ENCODE peak calls at places on chromosomes 5 and 9, in seven cellular contexts. F is choroid plexus epithelial cell, B is stomach, N is OCI-LY7, S is spleen, K is neural crest cell, Z is HCT116. J is an unnamed sample.

GRCh38 chr5:573976-574375 is 38.2 kb upstream of the CEP72 start:
- DNase-seq in F (no peak), B (no peak), N (no peak), S (no peak), K (no peak), Z (no peak), J (no peak)

GRCh38 chr5:78527054-78527884 is 121.3 kb downstream of the LHFPL2 start:
- DNase-seq in F (peak), B (no peak), N (no peak), S (no peak), K (no peak), Z (no peak), J (peak)

GRCh38 chr5:145587308-145588071 is 247.7 kb downstream of the PRELID2 start:
- DNase-seq in F (peak), B (no peak), N (no peak), S (no peak), K (no peak), Z (peak), J (peak)

GRCh38 chr5:147101654-147102053 is 133.2 kb upstream of the STK32A start:
- DNase-seq in F (no peak), B (no peak), N (no peak), S (no peak), K (no peak), Z (no peak), J (peak)

GRCh38 chr9:104993291-104993963 is 65.5 kb upstream of the ABCA1 start:
- DNase-seq in F (peak), B (peak), N (no peak), S (peak), K (no peak), Z (no peak), J (no peak)

GRCh38 chr5:17436766-17437221 is 61.2 kb upstream of the TAF11L2 start:
- DNase-seq in F (peak), B (no peak), N (peak), S (no peak), K (no peak), Z (no peak), J (no peak)

GRCh38 chr9:20384642-20385041 is 237.7 kb downstream of the MLLT3 start:
- DNase-seq in F (no peak), B (no peak), N (no peak), S (no peak), K (no peak), Z (no peak), J (no peak)

GRCh38 chr9:83706703-83707517 is 848 bp downstream of the UBQLN1 start:
- DNase-seq in F (peak), B (peak), N (peak), S (peak), K (peak), Z (no peak), J (no peak)

GRCh38 chr5:98621821-98622220 is 151.6 kb upstream of the RGMB start:
- DNase-seq in F (no peak), B (no peak), N (no peak), S (no peak), K (no peak), Z (no peak), J (no peak)

GRCh38 chr5:28576022-28576421 is 1537.6 kb upstream of the CDH9 start:
- DNase-seq in F (peak), B (no peak), N (peak), S (no peak), K (no peak), Z (no peak), J (peak)
- TF ChIP-seq CTCF in F (peak), B (no peak), N (peak), S (no peak), K (peak), Z (no peak), J (peak)

DNA sequence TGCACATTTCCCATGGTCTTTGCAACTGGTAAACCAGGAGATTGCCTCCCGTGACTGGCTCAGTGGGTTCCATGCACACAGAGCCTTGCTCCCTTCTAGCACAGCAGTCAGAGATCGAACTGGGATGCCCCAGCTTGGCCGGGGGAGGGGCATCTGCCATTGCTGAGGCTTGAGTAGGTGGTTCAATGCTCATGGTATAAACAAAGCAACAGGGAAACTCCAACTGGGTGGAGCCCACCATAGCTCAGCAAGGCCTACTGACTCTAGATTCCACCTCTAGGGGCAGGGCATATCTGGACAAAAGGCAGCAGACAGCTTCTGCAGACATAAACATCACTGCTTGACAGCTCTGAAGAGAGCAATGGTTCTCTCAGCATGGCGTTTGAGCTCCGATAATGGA is 67.0 kb upstream of the PPP1R2B start:
- DNase-seq in F (no peak), B (no peak), N (peak), S (no peak), K (no peak), Z (no peak), J (no peak)
- TF ChIP-seq CTCF in F (no peak), B (no peak), N (no peak), S (no peak), K (no peak), Z (no peak), J (no peak)

GRCh38 chr5:143469125-143469524 is 65.6 kb upstream of the NR3C1 start:
- DNase-seq in F (no peak), B (no peak), N (no peak), S (no peak), K (no peak), Z (no peak), J (no peak)
- TF ChIP-seq CTCF in F (no peak), B (no peak), N (no peak), S (no peak), K (no peak), Z (no peak), J (no peak)

DNA sequence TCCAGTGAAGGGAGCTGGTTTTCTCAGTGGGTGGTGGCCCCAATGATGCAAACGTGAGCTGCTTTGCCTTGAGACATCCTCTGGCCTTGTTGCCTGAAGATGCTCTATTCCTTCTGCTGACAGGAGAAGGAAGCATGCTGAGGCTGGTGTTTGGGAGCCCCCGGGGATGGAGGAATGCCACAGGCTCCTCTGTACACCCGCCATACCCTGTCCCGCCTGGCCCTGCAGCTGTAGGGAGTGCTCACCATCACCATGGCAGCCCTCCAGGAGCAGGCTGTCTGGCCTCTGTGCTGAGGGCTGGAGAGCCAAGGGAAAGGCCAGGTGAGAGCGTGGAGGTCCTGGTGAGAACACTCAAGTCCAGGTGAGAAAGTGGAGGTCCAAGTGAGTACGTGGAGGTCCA is 134.4 kb downstream of the MRPL36 start:
- DNase-seq in F (no peak), B (no peak), N (no peak), S (no peak), K (no peak), Z (no peak), J (no peak)
- TF ChIP-seq CTCF in F (no peak), B (no peak), N (no peak), S (no peak), K (no peak), Z (no peak), J (no peak)

GRCh38 chr9:136578915-136579637 is 33.2 kb upstream of the NOTCH1 start:
- DNase-seq in F (no peak), B (no peak), N (peak), S (no peak), K (no peak), Z (peak), J (no peak)

GRCh38 chr9:136575626-136576268 is 29.9 kb upstream of the NOTCH1 start:
- DNase-seq in F (no peak), B (no peak), N (no peak), S (no peak), K (no peak), Z (no peak), J (no peak)

GRCh38 chr9:136578620-136578914 is 32.7 kb upstream of the NOTCH1 start:
- DNase-seq in F (no peak), B (no peak), N (no peak), S (no peak), K (no peak), Z (no peak), J (no peak)

GRCh38 chr9:136576269-136576626 is 30.4 kb upstream of the NOTCH1 start:
- DNase-seq in F (no peak), B (peak), N (no peak), S (no peak), K (no peak), Z (no peak), J (peak)

DNA sequence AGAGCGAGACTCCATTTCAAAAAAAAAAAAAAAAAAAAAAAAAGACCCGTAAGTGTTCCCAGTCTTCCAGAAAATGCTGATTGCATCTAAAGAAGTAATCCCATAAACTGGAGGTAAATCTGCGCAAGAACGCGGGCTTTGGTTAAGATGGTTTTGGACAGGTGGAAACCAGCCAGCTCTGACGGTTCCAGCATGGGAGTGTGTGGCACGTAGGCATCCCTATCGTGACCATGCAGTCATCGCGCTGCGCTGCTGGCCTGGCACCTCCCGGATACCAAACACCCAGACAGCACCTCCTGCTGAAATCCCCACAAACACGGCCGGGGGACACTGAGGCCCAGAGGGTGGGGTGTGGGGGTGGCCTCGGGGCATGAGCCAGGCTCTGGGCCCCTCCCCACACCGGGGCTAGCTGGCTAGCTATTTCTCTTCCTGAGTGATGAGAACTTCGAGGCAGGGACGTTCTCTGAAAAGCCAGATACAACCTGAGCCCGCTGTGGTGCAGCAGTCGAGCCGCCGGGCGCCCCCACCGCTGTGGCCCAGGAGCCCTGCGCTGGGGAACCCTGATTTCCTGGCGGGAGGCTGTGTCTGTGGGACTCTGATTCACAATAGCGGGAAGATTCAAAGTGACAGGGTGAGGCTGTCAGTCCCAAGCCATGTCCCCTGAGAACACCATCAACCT is 32.2 kb upstream of the NOTCH1 start:
- DNase-seq in F (no peak), B (no peak), N (no peak), S (no peak), K (no peak), Z (peak), J (no peak)
- TF ChIP-seq CTCF in F (no peak), B (no peak), N (no peak), S (no peak), K (no peak), Z (no peak), J (no peak)

DNA sequence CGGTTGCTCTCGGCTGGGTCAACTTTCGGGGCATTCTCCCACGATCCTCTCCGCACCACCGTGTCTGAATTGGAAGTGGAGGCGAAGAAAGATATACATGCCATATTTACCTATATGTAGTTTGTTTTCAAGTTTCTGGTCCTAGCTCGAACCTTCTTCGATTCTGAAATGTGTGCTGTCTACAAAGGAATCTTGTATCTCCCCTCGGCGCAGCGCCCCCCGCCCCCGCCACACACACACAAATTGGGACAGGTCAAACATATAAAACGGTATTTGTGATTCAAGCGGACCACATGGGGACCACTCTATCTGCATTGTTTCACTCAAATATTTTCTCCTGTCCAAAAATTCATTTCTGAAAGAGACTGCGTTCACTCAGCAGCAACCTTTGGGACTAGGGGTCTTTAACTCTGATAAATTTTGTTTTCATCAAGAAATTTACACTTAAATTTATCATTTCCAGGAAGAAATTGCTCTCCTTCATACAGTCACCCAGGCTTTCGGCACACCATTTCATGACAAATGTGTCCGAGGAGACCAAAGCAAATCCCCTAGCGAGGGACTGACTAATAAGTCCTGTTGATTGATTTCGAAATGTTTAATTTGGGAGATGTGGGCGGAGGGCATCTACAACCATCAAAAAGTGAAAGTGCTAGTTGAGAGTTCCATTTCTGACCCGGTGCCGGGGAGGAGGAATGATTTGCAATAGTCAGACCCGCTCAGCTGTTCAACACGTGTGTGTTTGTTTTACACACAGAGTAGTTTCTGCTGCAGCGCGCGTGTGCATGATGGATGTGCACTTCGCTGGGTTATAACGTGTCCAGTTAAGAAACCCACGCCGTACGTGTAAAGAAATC is 1.1 kb upstream of the NR4A3 start:
- DNase-seq in F (peak), B (peak), N (peak), S (peak), K (no peak), Z (no peak), J (peak)
- TF ChIP-seq CTCF in F (no peak), B (no peak), N (peak), S (no peak), K (no peak), Z (no peak), J (no peak)

GRCh38 chr5:103305829-103306228 is 47.3 kb downstream of the MACIR start:
- DNase-seq in F (no peak), B (no peak), N (no peak), S (no peak), K (no peak), Z (peak), J (no peak)
- TF ChIP-seq CTCF in F (no peak), B (no peak), N (no peak), S (no peak), K (no peak), Z (no peak), J (no peak)

GRCh38 chr9:86102626-86103025 is 3.3 kb upstream of the GOLM1 start:
- DNase-seq in F (no peak), B (no peak), N (no peak), S (no peak), K (no peak), Z (no peak), J (no peak)

GRCh38 chr9:86097510-86098224 is 1.7 kb downstream of the GOLM1 start:
- DNase-seq in F (no peak), B (no peak), N (no peak), S (no peak), K (no peak), Z (no peak), J (no peak)

GRCh38 chr9:86096382-86096781 is 3.0 kb downstream of the GOLM1 start:
- DNase-seq in F (peak), B (no peak), N (no peak), S (no peak), K (no peak), Z (no peak), J (peak)

GRCh38 chr9:86099695-86100364 is 472 bp upstream of the GOLM1 start:
- DNase-seq in F (peak), B (peak), N (no peak), S (no peak), K (peak), Z (peak), J (peak)

GRCh38 chr9:86098793-86099694 is at the start of gene GOLM1:
- DNase-seq in F (peak), B (peak), N (no peak), S (peak), K (peak), Z (no peak), J (peak)
- TF ChIP-seq CTCF in F (no peak), B (no peak), N (no peak), S (no peak), K (peak), Z (no peak), J (peak)

DNA sequence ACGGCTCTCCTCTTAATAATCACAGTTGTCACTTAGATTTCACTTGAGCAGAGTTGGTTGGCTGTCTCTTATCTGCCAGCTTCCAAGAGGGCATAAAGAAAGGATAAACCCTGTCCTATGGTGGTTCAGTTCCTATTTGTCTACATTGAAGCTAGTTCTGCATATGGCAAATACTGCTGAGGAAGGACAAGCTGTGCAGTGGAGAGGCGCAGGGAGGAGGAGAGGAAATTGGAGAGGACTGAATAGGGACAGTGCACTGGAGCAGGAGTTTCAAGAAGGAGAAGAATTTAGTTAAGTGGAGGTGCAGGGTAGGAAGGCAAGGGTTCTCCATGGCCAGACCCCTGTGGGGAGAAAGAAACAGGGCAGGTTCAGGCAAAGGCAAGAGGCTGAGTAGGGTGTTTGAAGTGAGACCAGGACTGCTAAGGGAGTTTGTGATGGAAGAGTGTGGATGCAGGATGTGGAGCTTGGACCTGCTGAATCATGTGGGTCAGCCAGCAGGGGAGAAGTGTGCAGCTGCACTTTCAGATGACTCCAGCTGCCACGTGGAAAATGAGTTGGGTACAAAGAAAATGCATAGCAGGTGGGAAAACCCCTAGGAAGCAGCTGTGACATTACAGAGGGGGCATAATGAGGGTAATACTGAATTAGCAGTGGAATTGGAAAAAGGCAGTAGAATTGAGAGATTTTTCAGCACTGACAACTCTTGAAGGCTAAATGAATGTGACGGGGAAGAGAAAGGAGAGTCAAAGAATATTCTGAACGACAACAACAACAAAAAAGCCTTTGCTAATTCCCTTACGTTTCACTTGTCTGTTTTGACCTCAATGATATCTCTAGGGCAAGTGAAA is 66.8 kb downstream of the MAMDC2 start:
- DNase-seq in F (peak), B (no peak), N (no peak), S (no peak), K (no peak), Z (no peak), J (no peak)
- TF ChIP-seq CTCF in F (no peak), B (no peak), N (no peak), S (no peak), K (no peak), Z (no peak), J (no peak)

GRCh38 chr5:54229041-54229780 is 81.2 kb downstream of the ARL15 start:
- DNase-seq in F (peak), B (peak), N (peak), S (peak), K (peak), Z (peak), J (peak)

GRCh38 chr5:54234304-54234938 is 76.0 kb downstream of the ARL15 start:
- DNase-seq in F (peak), B (no peak), N (peak), S (no peak), K (no peak), Z (no peak), J (peak)
- TF ChIP-seq CTCF in F (peak), B (peak), N (peak), S (no peak), K (peak), Z (peak), J (peak)